ENCODE peak calls at places on chromosomes 5 and 9, in four cellular contexts. J, Z, T and X are unnamed samples.

GRCh38 chr5:10588779-10589447 is 25.0 kb downstream of the ANKRD33B start:
- DNase-seq in J (no peak), Z (no peak), T (no peak), X (no peak)

GRCh38 chr9:137813651-137814415 is 63.7 kb upstream of the CACNA1B start:
- DNase-seq in J (no peak), Z (no peak), T (no peak), X (no peak)

GRCh38 chr9:128150594-128151342 is 1.5 kb downstream of the LCN2 start:
- DNase-seq in J (peak), Z (peak), T (no peak), X (no peak)

GRCh38 chr5:152332696-152333095 is 72.4 kb downstream of the NMUR2 start:
- DNase-seq in J (no peak), Z (no peak), T (no peak), X (no peak)

GRCh38 chr5:7325975-7326911 is 69.7 kb upstream of the ADCY2 start:
- DNase-seq in J (no peak), Z (no peak), T (no peak), X (no peak)

GRCh38 chr5:132492386-132492785 is 1.8 kb upstream of the IRF1 start:
- DNase-seq in J (no peak), Z (no peak), T (no peak), X (no peak)

GRCh38 chr5:179314606-179315355 is 30.5 kb downstream of the ADAMTS2 start:
- DNase-seq in J (no peak), Z (no peak), T (no peak), X (no peak)

GRCh38 chr5:96427823-96428222 is 5.2 kb downstream of the PCSK1 start:
- DNase-seq in J (no peak), Z (no peak), T (no peak), X (no peak)

GRCh38 chr5:179914032-179914755 is 6.5 kb upstream of the TBC1D9B start:
- DNase-seq in J (no peak), Z (no peak), T (no peak), X (no peak)

GRCh38 chr5:74942622-74943286 is 76.6 kb upstream of the FAM169A start:
- DNase-seq in J (no peak), Z (no peak), T (no peak), X (no peak)

GRCh38 chr9:114492991-114493390 is 12.3 kb downstream of the WHRN start:
- DNase-seq in J (no peak), Z (no peak), T (no peak), X (no peak)

GRCh38 chr5:159050408-159051091 is 49.2 kb downstream of the EBF1 start:
- DNase-seq in J (no peak), Z (no peak), T (no peak), X (peak)

GRCh38 chr5:101894985-101895384 is 401.1 kb downstream of the SLCO4C1 start:
- DNase-seq in J (no peak), Z (no peak), T (no peak), X (no peak)

GRCh38 chr5:53249529-53249928 is 140.0 kb upstream of the MOCS2 start:
- DNase-seq in J (no peak), Z (no peak), T (peak), X (no peak)

GRCh38 chr5:134252671-134253070 is 26.8 kb upstream of the PPP2CA start:
- DNase-seq in J (peak), Z (no peak), T (peak), X (no peak)

GRCh38 chr5:149471406-149472183 is 79.6 kb downstream of the CSNK1A1 start:
- DNase-seq in J (no peak), Z (no peak), T (no peak), X (no peak)

GRCh38 chr5:38167562-38167996 is 90.8 kb upstream of the EGFLAM start:
- DNase-seq in J (no peak), Z (no peak), T (no peak), X (no peak)

GRCh38 chr5:17260549-17260948 is 43.1 kb downstream of the BASP1 start:
- DNase-seq in J (no peak), Z (no peak), T (no peak), X (no peak)

GRCh38 chr5:74396913-74397606 is 243.5 kb downstream of the ENC1 start:
- DNase-seq in J (no peak), Z (no peak), T (no peak), X (no peak)

GRCh38 chr5:127596501-127596900 is 52.4 kb upstream of the CTXN3 start:
- DNase-seq in J (no peak), Z (no peak), T (no peak), X (no peak)

GRCh38 chr9:12712532-12712931 is 19.3 kb downstream of the TYRP1 start:
- DNase-seq in J (no peak), Z (no peak), T (no peak), X (no peak)

GRCh38 chr5:65925094-65925600 is 1.2 kb upstream of the ERBIN start:
- DNase-seq in J (no peak), Z (peak), T (no peak), X (no peak)

GRCh38 chr5:156327306-156327705 is 342 bp downstream of the SGCD start:
- DNase-seq in J (no peak), Z (no peak), T (no peak), X (no peak)

GRCh38 chr9:130680836-130681768 is 12.5 kb upstream of the EXOSC2 start:
- DNase-seq in J (peak), Z (peak), T (peak), X (no peak)

GRCh38 chr5:96934291-96934694 is 1.6 kb upstream of the LNPEP start:
- DNase-seq in J (no peak), Z (no peak), T (peak), X (no peak)

GRCh38 chr5:169934990-169935389 is 45.3 kb downstream of the INSYN2B start:
- DNase-seq in J (no peak), Z (no peak), T (no peak), X (no peak)

GRCh38 chr5:168879929-168880328 is 300.8 kb upstream of the PANK3 start:
- DNase-seq in J (no peak), Z (no peak), T (no peak), X (no peak)

GRCh38 chr5:95925939-95926338 is 35.7 kb downstream of the ELL2 start:
- DNase-seq in J (no peak), Z (no peak), T (no peak), X (no peak)

GRCh38 chr5:98443916-98444315 is 329.5 kb upstream of the RGMB start:
- DNase-seq in J (no peak), Z (no peak), T (no peak), X (no peak)

GRCh38 chr9:15087031-15087417 is 176.8 kb upstream of the FREM1 start:
- DNase-seq in J (no peak), Z (no peak), T (peak), X (peak)